ENCODE peak calls at places on chromosomes 16 and 17, in eight cellular contexts. V is CD4-positive, alpha-beta T cell; D is GM12864; N is MM.1S; H is lower lobe of right lung; L is HFFc6; F is left lung; E is thoracic aorta. P is an unnamed sample.

GRCh38 chr16:58027341-58028167 is 2.0 kb downstream of the MMP15 start:
- DNase-seq in V (no peak), D (no peak), N (no peak), H (peak; percentile 63), L (no peak), F (peak; percentile 81), E (no peak), P (peak; percentile 30)

GRCh38 chr17:43987131-43988021 is 17.0 kb upstream of the NAGS start:
- DNase-seq in V (no peak), D (no peak), N (no peak), H (no peak), L (no peak), F (no peak), E (no peak), P (no peak)

GRCh38 chr17:74389937-74390679 is 22.8 kb downstream of the GPR142 start:
- DNase-seq in V (no peak), D (no peak), N (no peak), H (no peak), L (no peak), F (no peak), E (no peak), P (no peak)

GRCh38 chr16:22664561-22664997 is 149.4 kb upstream of the HS3ST2 start:
- DNase-seq in V (no peak), D (peak; percentile 19), N (no peak), H (no peak), L (no peak), F (no peak), E (no peak), P (no peak)

GRCh38 chr17:75067856-75068255 is 19.9 kb upstream of the SLC16A5 start:
- DNase-seq in V (no peak), D (no peak), N (peak; percentile 74), H (no peak), L (no peak), F (peak; percentile 9), E (no peak), P (no peak)

GRCh38 chr16:16162591-16162990 is 60.7 kb downstream of the ABCC6 start:
- DNase-seq in V (no peak), D (no peak), N (no peak), H (no peak), L (no peak), F (no peak), E (no peak), P (no peak)

GRCh38 chr16:4005281-4005680 is 111.0 kb downstream of the ADCY9 start:
- DNase-seq in V (no peak), D (no peak), N (no peak), H (no peak), L (no peak), F (no peak), E (no peak), P (no peak)

GRCh38 chr17:40836020-40836419 is 13.6 kb upstream of the KRT10 start:
- DNase-seq in V (no peak), D (no peak), N (no peak), H (no peak), L (no peak), F (no peak), E (no peak), P (no peak)

DNA sequence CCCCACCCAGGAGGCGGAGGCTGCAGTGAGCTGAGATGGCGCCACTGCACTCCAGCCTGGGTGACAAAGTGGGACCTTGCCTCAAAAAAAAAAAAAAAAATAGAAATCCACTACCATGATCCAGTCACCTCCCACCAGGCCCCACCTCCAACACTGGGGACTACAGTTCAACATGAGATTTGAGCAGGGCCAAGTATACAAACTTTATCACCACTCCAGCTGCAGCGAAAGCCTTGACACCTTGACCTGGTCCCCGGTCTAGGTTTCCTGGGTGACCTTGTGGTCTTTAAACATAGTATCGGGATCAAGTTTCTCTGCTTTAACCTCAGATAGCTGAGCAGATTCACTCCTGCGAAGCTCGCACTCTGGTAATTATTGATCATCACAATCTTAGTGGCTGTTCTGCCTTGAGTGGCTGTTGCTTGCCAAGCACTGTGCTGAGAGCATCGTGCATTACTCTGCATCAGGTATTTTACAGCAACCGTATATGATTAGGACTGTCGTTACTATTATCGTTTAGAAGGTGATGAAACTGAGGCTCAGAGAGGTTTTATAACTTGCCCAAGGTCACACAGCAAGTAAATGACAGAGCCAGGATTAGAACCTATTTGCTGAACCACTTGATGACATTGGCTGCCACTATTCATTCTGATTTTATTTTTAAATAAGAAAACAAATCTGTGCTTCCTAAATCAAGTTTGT is 50.3 kb upstream of the MEAK7 start:
- DNase-seq in V (no peak), D (no peak), N (no peak), H (peak; percentile 11), L (no peak), F (no peak), E (no peak), P (no peak)
- TF ChIP-seq CTCF in V (no peak), D (no peak), N (no peak), H (no peak), L (no peak), F (no peak), E (no peak), P (no peak)

GRCh38 chr17:7407033-7407432 is 612 bp upstream of the NLGN2 start:
- DNase-seq in V (no peak), D (no peak), N (no peak), H (no peak), L (no peak), F (no peak), E (no peak), P (no peak)

GRCh38 chr17:7404737-7405412 is 978 bp upstream of the TMEM256 start:
- DNase-seq in V (peak; percentile 64), D (no peak), N (no peak), H (peak; percentile 72), L (peak; percentile 6), F (peak; percentile 88), E (no peak), P (no peak)

GRCh38 chr17:7405882-7406825 is 1.5 kb upstream of the NLGN2 start:
- DNase-seq in V (no peak), D (no peak), N (no peak), H (no peak), L (no peak), F (no peak), E (no peak), P (no peak)

GRCh38 chr17:7403902-7404736 is at the start of gene TMEM256:
- DNase-seq in V (peak; percentile 93), D (peak; percentile 96), N (peak; percentile 99), H (peak; percentile 98), L (peak; percentile 99), F (peak; percentile 97), E (peak; percentile 97), P (peak; percentile 97)

DNA sequence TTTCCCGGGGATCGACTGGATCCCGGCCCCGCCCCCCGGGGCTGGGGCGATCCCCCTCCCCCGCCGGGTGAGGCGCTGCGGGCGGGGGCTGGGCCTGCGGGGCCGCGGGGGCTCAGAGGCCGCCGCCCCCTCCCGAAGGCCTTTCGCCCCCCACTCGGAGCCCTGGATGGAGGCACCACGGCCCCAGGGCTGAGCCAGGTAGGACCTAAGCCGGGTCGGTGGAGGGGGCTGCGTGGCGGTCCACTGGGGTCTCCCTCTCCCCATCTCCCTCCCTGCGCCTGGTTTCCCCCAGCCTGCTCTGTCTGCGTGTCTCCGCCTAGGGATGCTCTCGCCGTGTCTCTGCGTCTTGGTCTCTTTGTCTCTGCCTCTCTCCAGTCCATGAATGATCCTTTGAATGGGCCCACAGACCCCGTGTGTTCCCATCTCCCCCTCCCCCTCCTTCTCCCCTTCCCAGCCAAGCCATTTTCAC is 1.6 kb upstream of the TMEM256 start:
- DNase-seq in V (no peak), D (no peak), N (no peak), H (no peak), L (no peak), F (no peak), E (no peak), P (no peak)
- TF ChIP-seq CTCF in V (no peak), D (no peak), N (no peak), H (no peak), L (no peak), F (no peak), E (no peak), P (no peak)

GRCh38 chr16:69423189-69423588 is 1.2 kb upstream of the CYB5B start:
- DNase-seq in V (no peak), D (no peak), N (no peak), H (no peak), L (no peak), F (no peak), E (no peak), P (no peak)

GRCh38 chr16:69424935-69425784 is 741 bp downstream of the CYB5B start:
- DNase-seq in V (no peak), D (peak; percentile 31), N (no peak), H (no peak), L (no peak), F (no peak), E (no peak), P (no peak)

GRCh38 chr16:69428652-69429051 is 4.2 kb downstream of the CYB5B start:
- DNase-seq in V (no peak), D (no peak), N (no peak), H (no peak), L (no peak), F (no peak), E (no peak), P (no peak)

GRCh38 chr16:69419956-69420355 is 4.5 kb upstream of the CYB5B start:
- DNase-seq in V (no peak), D (no peak), N (no peak), H (no peak), L (no peak), F (no peak), E (no peak), P (no peak)

DNA sequence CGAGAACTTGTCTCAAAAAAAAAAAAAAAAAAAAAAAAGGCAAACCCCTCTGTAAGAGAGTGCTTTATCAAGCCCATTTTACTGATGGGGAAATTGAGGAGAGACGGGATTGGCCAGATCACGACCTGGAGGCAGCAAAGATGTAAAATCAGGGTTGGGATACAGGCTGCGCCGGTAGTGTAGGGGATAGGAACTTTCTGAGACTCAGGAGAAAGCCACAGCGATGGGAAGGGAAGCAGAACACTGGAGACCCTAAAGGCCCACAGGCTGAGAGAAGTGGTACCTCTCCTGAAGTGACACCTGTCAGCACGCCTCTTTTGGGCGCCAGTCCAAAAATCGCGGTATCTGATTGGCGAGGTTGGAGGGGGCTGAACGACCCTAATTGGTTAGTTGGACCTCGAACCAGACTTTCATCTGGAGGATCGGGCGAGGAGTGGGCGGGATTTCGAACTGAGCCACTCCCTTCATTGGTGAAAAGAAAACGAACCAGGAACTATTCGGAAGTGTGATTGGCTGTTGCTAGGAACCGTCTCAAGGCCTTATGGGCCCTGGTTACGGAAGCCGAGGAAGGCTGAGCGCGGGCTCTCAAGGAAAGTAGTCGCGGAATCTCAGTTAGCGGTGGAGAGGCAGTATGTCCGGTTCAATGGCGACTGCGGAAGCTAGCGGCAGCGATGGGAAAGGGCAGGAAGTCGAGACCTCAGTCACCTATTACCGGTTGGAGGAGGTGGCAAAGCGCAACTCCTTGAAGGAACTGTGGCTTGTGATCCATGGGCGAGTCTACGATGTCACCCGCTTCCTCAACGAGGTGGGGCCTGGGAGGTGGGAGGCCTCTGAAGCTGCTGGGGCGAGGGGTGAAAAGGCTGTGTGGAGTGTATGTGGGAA is at the start of gene CYB5B:
- DNase-seq in V (peak; percentile 90), D (peak; percentile 98), N (peak; percentile 99), H (peak; percentile 97), L (peak; percentile 97), F (peak; percentile 91), E (peak; percentile 80), P (peak; percentile 92)
- TF ChIP-seq CTCF in V (no peak), D (no peak), N (no peak), H (no peak), L (no peak), F (no peak), E (no peak), P (no peak)

GRCh38 chr17:19646788-19647696 is 1.5 kb upstream of the ALDH3A2 start:
- DNase-seq in V (no peak), D (no peak), N (no peak), H (no peak), L (no peak), F (no peak), E (no peak), P (no peak)

GRCh38 chr17:19651461-19652238 is 3.1 kb downstream of the ALDH3A2 start:
- DNase-seq in V (no peak), D (no peak), N (no peak), H (no peak), L (no peak), F (no peak), E (no peak), P (no peak)

GRCh38 chr17:19647697-19648474 is 665 bp upstream of the ALDH3A2 start:
- DNase-seq in V (peak; percentile 3), D (no peak), N (peak; percentile 46), H (peak; percentile 76), L (peak; percentile 58), F (peak; percentile 89), E (peak; percentile 42), P (peak; percentile 52)

GRCh38 chr17:19650826-19651225 is 2.3 kb downstream of the ALDH3A2 start:
- DNase-seq in V (no peak), D (no peak), N (no peak), H (no peak), L (peak; percentile 33), F (no peak), E (no peak), P (no peak)

DNA sequence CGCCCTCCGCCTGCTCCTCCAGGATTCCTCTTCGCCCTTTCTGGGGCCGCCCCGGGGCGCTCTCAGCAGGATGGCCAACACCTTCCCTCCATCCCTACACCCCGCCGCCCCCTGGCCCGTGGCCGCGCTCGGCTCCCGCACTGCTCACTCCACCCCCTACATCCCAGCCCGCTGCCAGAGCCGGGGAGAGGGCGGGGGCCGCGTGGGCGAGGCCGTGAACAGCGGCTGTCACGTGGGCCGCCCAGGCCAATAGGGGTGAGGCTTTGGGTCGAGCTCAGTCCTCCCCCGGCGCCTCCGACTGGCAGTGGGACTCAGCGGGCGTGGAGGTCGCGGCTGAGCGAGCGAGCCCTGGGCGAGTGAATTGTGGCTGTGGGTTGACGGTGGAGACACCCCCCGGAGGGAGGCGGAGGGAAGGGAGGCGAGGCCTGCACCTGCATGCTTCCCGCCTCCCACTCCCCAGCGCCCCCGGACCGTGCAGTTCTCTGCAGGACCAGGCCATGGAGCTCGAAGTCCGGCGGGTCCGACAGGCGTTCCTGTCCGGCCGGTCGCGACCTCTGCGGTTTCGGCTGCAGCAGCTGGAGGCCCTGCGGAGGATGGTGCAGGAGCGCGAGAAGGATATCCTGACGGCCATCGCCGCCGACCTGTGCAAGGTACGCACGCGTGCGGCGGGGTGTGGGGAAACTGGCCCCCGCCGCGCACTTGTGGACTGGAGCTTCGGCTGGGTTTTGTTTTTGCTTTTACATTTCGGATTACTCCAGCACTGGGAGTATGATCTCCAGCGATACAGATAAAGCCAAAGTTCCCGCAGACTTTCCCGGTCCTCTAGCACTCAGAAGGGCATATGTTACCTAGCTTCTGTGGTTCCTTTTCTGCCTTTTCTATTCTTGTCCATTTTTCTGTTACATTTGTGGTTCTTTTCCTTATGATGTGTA is at the start of gene ALDH3A2:
- DNase-seq in V (peak; percentile 83), D (peak; percentile 86), N (peak; percentile 97), H (peak; percentile 100), L (peak; percentile 88), F (peak; percentile 100), E (peak; percentile 94), P (peak; percentile 99)
- TF ChIP-seq CTCF in V (no peak), D (peak; percentile 1), N (peak; percentile 24), H (peak; percentile 40), L (peak; percentile 39), F (no peak), E (peak; percentile 38), P (no peak)

P was measured in GM20000.